ENCODE peak calls at places on chromosomes 7 and 10, in four cellular contexts. One of them, this sample, is unnamed.

GRCh38 chr7:137934176-137934826 is 67.6 kb downstream of the CREB3L2 start:
- DNase-seq in WTC11: no peak
- DNase-seq in GM12878: no peak
- DNase-seq in K562: peak
- DNase-seq in this sample: no peak

GRCh38 chr10:97499561-97500296 is 1.0 kb downstream of the UBTD1 start:
- DNase-seq in WTC11: no peak
- DNase-seq in GM12878: no peak
- DNase-seq in K562: peak
- DNase-seq in this sample: no peak

GRCh38 chr7:47528471-47528870 is 53.4 kb downstream of the TNS3 start:
- DNase-seq in WTC11: no peak
- DNase-seq in GM12878: no peak
- DNase-seq in K562: no peak
- DNase-seq in this sample: no peak

GRCh38 chr7:322111-322671 is 32.2 kb downstream of the FOXL3 start:
- DNase-seq in WTC11: peak
- DNase-seq in GM12878: no peak
- DNase-seq in K562: peak
- DNase-seq in this sample: no peak

GRCh38 chr7:111363099-111363498 is 199.2 kb downstream of the IMMP2L start:
- DNase-seq in WTC11: no peak
- DNase-seq in GM12878: no peak
- DNase-seq in K562: no peak
- DNase-seq in this sample: no peak

GRCh38 chr10:28948045-28948444 is 270.7 kb downstream of the BAMBI start:
- DNase-seq in WTC11: no peak
- DNase-seq in GM12878: no peak
- DNase-seq in K562: no peak
- DNase-seq in this sample: no peak

GRCh38 chr7:151280388-151281019 is 32.0 kb upstream of the SMARCD3 start:
- DNase-seq in WTC11: no peak
- DNase-seq in GM12878: no peak
- DNase-seq in K562: no peak
- DNase-seq in this sample: no peak

GRCh38 chr10:116848032-116848911 is 1.0 kb upstream of the ENO4 start:
- DNase-seq in WTC11: no peak
- DNase-seq in GM12878: peak
- DNase-seq in K562: no peak
- DNase-seq in this sample: no peak

GRCh38 chr7:69211739-69212138 is 386.5 kb upstream of the AUTS2 start:
- DNase-seq in WTC11: peak
- DNase-seq in GM12878: no peak
- DNase-seq in K562: peak
- DNase-seq in this sample: no peak

GRCh38 chr7:33806284-33807157 is 98.8 kb upstream of the BMPER start:
- DNase-seq in WTC11: no peak
- DNase-seq in GM12878: no peak
- DNase-seq in K562: no peak
- DNase-seq in this sample: peak

GRCh38 chr10:104109908-104110662 is 11.9 kb upstream of the SFR1 start:
- DNase-seq in WTC11: no peak
- DNase-seq in GM12878: peak
- DNase-seq in K562: peak
- DNase-seq in this sample: peak

GRCh38 chr10:126387931-126388911 is at the start of gene ADAM12:
- DNase-seq in WTC11: peak
- DNase-seq in GM12878: no peak
- DNase-seq in K562: no peak
- DNase-seq in this sample: no peak

GRCh38 chr7:116329845-116330503 is 119.6 kb downstream of the TES start:
- DNase-seq in WTC11: no peak
- DNase-seq in GM12878: no peak
- DNase-seq in K562: no peak
- DNase-seq in this sample: no peak

GRCh38 chr7:73901231-73901822 is 40.4 kb downstream of the TMEM270 start:
- DNase-seq in WTC11: no peak
- DNase-seq in GM12878: no peak
- DNase-seq in K562: no peak
- DNase-seq in this sample: no peak

GRCh38 chr10:112565434-112566053 is 118.5 kb downstream of the VTI1A start:
- DNase-seq in WTC11: peak
- DNase-seq in GM12878: no peak
- DNase-seq in K562: peak
- DNase-seq in this sample: peak

GRCh38 chr7:5689118-5689517 is 92.3 kb downstream of the RNF216 start:
- DNase-seq in WTC11: no peak
- DNase-seq in GM12878: no peak
- DNase-seq in K562: no peak
- DNase-seq in this sample: no peak

GRCh38 chr7:74275401-74275881 is 13.8 kb upstream of the CLIP2 start:
- DNase-seq in WTC11: peak
- DNase-seq in GM12878: no peak
- DNase-seq in K562: peak
- DNase-seq in this sample: no peak

GRCh38 chr7:54967384-54967783 is 51.4 kb upstream of the EGFR start:
- DNase-seq in WTC11: no peak
- DNase-seq in GM12878: no peak
- DNase-seq in K562: no peak
- DNase-seq in this sample: peak

GRCh38 chr7:1493129-1493528 is 11.1 kb downstream of the INTS1 start:
- DNase-seq in WTC11: no peak
- DNase-seq in GM12878: no peak
- DNase-seq in K562: no peak
- DNase-seq in this sample: no peak

GRCh38 chr7:132581431-132581830 is 5.2 kb upstream of the PLXNA4 start:
- DNase-seq in WTC11: no peak
- DNase-seq in GM12878: no peak
- DNase-seq in K562: no peak
- DNase-seq in this sample: no peak

GRCh38 chr7:98038731-98039130 is 48.7 kb upstream of the OCM2 start:
- DNase-seq in WTC11: no peak
- DNase-seq in GM12878: no peak
- DNase-seq in K562: no peak
- DNase-seq in this sample: no peak

DNA sequence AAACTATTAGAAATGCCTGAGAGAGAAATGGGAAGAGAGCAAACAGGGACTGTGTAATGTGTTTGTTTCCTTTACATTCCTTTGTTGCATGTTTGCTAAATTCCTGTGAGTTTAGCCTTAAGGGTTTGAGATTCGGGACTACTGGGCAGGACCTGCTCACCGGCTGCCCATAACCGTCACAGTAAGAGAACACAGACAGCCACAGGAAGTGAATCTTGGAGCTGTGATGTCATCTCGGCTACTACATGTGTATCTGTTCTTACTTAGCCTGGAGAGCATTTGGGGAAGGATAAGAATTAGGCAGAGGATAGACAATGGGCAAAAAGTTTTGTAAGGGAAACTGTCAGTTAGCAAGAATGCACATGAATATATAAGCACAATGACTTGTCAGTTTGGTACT is 485.1 kb upstream of the KLF6 start:
- DNase-seq in WTC11: no peak
- DNase-seq in GM12878: no peak
- DNase-seq in K562: no peak
- DNase-seq in this sample: no peak
- TF ChIP-seq TCF7 in WTC11: no peak
- TF ChIP-seq TCF7 in GM12878: no peak
- TF ChIP-seq TCF7 in K562: no peak
- TF ChIP-seq TCF7 in this sample: no peak

GRCh38 chr7:13880789-13881188 is 108.7 kb downstream of the ETV1 start:
- DNase-seq in WTC11: no peak
- DNase-seq in GM12878: no peak
- DNase-seq in K562: no peak
- DNase-seq in this sample: no peak

GRCh38 chr7:13882051-13882450 is 107.4 kb downstream of the ETV1 start:
- DNase-seq in WTC11: no peak
- DNase-seq in GM12878: no peak
- DNase-seq in K562: no peak
- DNase-seq in this sample: no peak

GRCh38 chr7:13878154-13878553 is 111.3 kb downstream of the ETV1 start:
- DNase-seq in WTC11: no peak
- DNase-seq in GM12878: no peak
- DNase-seq in K562: no peak
- DNase-seq in this sample: no peak

GRCh38 chr7:13879143-13879542 is 110.3 kb downstream of the ETV1 start:
- DNase-seq in WTC11: no peak
- DNase-seq in GM12878: no peak
- DNase-seq in K562: no peak
- DNase-seq in this sample: no peak

DNA sequence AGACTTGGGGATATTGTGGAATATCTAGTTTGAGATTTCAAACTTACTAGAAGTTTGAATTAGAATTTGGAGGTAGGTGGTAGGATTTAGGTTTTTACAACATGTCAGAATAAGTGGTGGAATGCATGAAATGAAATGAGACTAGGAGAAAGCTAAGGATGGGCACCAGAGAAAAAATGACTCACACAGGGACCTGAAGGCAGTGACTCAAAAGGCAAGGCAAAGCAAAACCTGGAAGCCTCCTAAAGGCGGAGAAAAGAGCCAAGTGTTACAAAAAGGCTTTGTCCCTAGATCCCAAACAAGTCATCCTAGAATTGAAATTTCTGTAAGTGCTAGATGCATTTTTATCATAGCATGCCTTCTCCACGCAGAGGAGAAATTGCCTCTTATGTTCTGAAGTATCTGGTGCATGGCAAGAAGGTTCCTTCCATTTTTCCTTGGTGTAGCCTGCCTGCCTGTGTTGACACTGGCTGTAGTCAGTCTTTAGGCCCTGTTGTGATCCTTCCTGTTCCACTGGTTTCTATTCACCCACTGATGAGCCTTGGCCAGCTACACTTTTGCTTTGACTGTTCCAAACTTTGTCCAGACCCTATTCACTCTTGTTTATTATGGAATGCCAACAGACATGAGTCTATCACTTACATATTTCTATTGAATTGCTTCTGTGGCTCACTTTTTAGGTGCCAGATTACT is 109.3 kb downstream of the ETV1 start:
- DNase-seq in WTC11: no peak
- DNase-seq in GM12878: no peak
- DNase-seq in K562: no peak
- DNase-seq in this sample: no peak
- TF ChIP-seq TCF7 in WTC11: no peak
- TF ChIP-seq TCF7 in GM12878: no peak
- TF ChIP-seq TCF7 in K562: no peak
- TF ChIP-seq TCF7 in this sample: no peak

GRCh38 chr7:119127706-119128105 is 903.2 kb downstream of the ANKRD7 start:
- DNase-seq in WTC11: no peak
- DNase-seq in GM12878: no peak
- DNase-seq in K562: no peak
- DNase-seq in this sample: no peak
- TF ChIP-seq TCF7 in WTC11: no peak
- TF ChIP-seq TCF7 in GM12878: no peak
- TF ChIP-seq TCF7 in K562: no peak
- TF ChIP-seq TCF7 in this sample: no peak

GRCh38 chr10:43913676-43914235 is 265.1 kb upstream of the ZNF32 start:
- DNase-seq in WTC11: no peak
- DNase-seq in GM12878: no peak
- DNase-seq in K562: no peak
- DNase-seq in this sample: no peak
- TF ChIP-seq TCF7 in WTC11: no peak
- TF ChIP-seq TCF7 in GM12878: no peak
- TF ChIP-seq TCF7 in K562: no peak
- TF ChIP-seq TCF7 in this sample: no peak

DNA sequence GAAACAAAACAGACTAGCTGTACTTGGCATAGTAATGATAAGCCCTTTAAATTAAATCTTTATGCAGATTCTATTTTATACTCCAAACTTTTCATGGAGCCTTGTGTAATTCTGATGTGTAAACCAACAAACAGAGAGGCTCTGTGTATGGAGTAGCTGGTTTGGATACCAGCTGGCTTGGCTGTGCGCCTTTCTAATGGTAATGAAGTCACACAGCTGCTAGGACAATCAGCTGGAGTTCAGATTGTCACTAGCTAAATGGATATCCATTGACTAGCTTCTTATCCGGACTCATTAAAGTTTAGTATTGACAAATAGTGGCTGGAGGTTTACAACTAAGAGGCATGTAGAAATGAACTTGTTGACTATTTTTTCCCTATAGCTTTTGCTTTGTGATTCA is 398.4 kb downstream of the DGKB start:
- DNase-seq in WTC11: peak
- DNase-seq in GM12878: no peak
- DNase-seq in K562: no peak
- DNase-seq in this sample: no peak
- TF ChIP-seq TCF7 in WTC11: no peak
- TF ChIP-seq TCF7 in GM12878: no peak
- TF ChIP-seq TCF7 in K562: no peak
- TF ChIP-seq TCF7 in this sample: no peak

GRCh38 chr10:78706256-78706655 is 362.5 kb upstream of the ZMIZ1 start:
- DNase-seq in WTC11: no peak
- DNase-seq in GM12878: no peak
- DNase-seq in K562: no peak
- DNase-seq in this sample: no peak

GRCh38 chr10:78703581-78703980 is 365.2 kb upstream of the ZMIZ1 start:
- DNase-seq in WTC11: no peak
- DNase-seq in GM12878: no peak
- DNase-seq in K562: no peak
- DNase-seq in this sample: no peak

GRCh38 chr10:78712147-78712546 is 356.6 kb upstream of the ZMIZ1 start:
- DNase-seq in WTC11: no peak
- DNase-seq in GM12878: no peak
- DNase-seq in K562: peak
- DNase-seq in this sample: no peak

GRCh38 chr10:78707745-78708144 is 361.0 kb upstream of the ZMIZ1 start:
- DNase-seq in WTC11: no peak
- DNase-seq in GM12878: no peak
- DNase-seq in K562: no peak
- DNase-seq in this sample: no peak

DNA sequence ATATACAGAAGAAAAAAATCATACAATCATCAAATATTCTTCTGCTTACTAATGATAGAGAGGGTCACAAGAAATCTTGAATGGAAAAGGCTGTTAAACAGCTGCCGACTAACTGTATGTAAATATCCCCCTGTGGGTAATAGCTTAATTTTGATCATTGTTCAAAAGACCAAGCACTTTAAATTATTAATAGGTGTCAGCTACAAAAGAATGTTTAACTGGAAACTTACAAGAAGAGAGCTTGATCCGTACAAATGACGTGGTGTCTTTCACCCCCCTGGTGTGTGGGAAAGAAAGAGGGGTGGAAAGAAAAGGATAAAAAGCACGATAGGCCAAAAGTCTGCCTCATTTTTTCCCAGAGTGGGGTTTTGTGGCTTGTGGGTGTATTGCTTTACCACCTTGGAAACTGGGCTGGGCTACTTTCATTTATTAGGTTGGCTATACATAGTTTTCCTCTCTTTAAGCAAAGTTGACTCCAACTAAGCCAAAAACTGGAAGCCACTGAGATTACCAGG is 361.7 kb upstream of the ZMIZ1 start:
- DNase-seq in WTC11: no peak
- DNase-seq in GM12878: no peak
- DNase-seq in K562: no peak
- DNase-seq in this sample: no peak
- TF ChIP-seq TCF7 in WTC11: no peak
- TF ChIP-seq TCF7 in GM12878: no peak
- TF ChIP-seq TCF7 in K562: no peak
- TF ChIP-seq TCF7 in this sample: no peak